ENCODE peak calls at places on chromosomes 4 and X, in nine cellular contexts. S is pancreas, L is suprapubic skin, J is right atrium auricular region, R is heart right ventricle, C is PC-3, O is bronchial epithelial cell, G is psoas muscle, E is thoracic aorta. V is an unnamed sample.
A peak's percentile ranks its signal among the peaks of the same experiment; 100 is the strongest.

GRCh38 chrX:16696956-16697355 is 15.5 kb downstream of the CTPS2 start:
- DNase-seq in R (no peak), G (no peak), L (no peak), C (no peak), S (no peak), O (no peak), J (no peak), E (no peak), V (no peak)

GRCh38 chr4:102524691-102525090 is 23.5 kb downstream of the NFKB1 start:
- DNase-seq in G (no peak), O (no peak), C (no peak), R (no peak), L (no peak), E (no peak), S (no peak), J (no peak), V (no peak)

GRCh38 chr4:102610007-102610406 is 108.8 kb downstream of the NFKB1 start:
- DNase-seq in C (peak; percentile 22), L (no peak), O (no peak), J (no peak), G (no peak), S (no peak), R (no peak), E (no peak), V (no peak)

GRCh38 chr4:147733614-147734344 is 1.9 kb downstream of the ARHGAP10 start:
- DNase-seq in J (no peak), L (no peak), O (peak; percentile 29), E (no peak), R (peak; percentile 59), S (no peak), C (peak; percentile 45), G (peak; percentile 68), V (no peak)

GRCh38 chr4:103719320-103720204 is at the start of gene TACR3:
- DNase-seq in S (peak; percentile 63), R (no peak), C (no peak), L (peak; percentile 28), G (peak; percentile 45), O (no peak), J (no peak), E (no peak), V (no peak)

GRCh38 chr4:8090312-8090711 is 68.3 kb downstream of the ABLIM2 start:
- DNase-seq in S (no peak), C (peak; percentile 90), R (peak; percentile 49), G (peak; percentile 44), L (no peak), J (no peak), O (peak; percentile 74), E (no peak), V (no peak)

GRCh38 chr4:111066887-111067286 is 444.0 kb upstream of the PITX2 start:
- DNase-seq in C (no peak), L (no peak), G (no peak), J (no peak), R (no peak), O (no peak), S (no peak), E (no peak), V (peak; percentile 34)

GRCh38 chr4:40205259-40206198 is 8.7 kb downstream of the RHOH start:
- DNase-seq in G (no peak), C (no peak), R (no peak), L (no peak), E (no peak), O (no peak), S (no peak), J (no peak), V (no peak)

GRCh38 chrX:131402124-131402811 is 113.2 kb upstream of the IGSF1 start:
- DNase-seq in C (no peak), R (no peak), E (no peak), O (no peak), G (no peak), J (no peak), L (no peak), S (no peak), V (no peak)

GRCh38 chrX:42079968-42080367 is 156.6 kb upstream of the CASK start:
- DNase-seq in R (no peak), E (no peak), C (no peak), S (no peak), O (no peak), J (no peak), G (no peak), L (no peak), V (no peak)

GRCh38 chr4:15149842-15150592 is 147.7 kb downstream of the CPEB2 start:
- DNase-seq in E (peak; percentile 39), O (peak; percentile 47), J (peak; percentile 85), R (peak; percentile 85), G (peak; percentile 84), S (peak; percentile 65), C (peak; percentile 72), L (peak; percentile 77), V (no peak)

GRCh38 chr4:113901994-113902787 is 77.3 kb downstream of the ARSJ start:
- DNase-seq in E (no peak), J (no peak), C (peak; percentile 23), R (no peak), O (peak; percentile 40), L (no peak), S (peak; percentile 84), G (no peak), V (peak; percentile 23)

GRCh38 chr4:186904104-186904503 is 180.4 kb upstream of the FAT1 start:
- DNase-seq in G (no peak), L (no peak), E (no peak), C (peak; percentile 71), S (no peak), O (peak; percentile 96), R (no peak), J (no peak), V (peak; percentile 55)

GRCh38 chr4:3391422-3391821 is 50.3 kb upstream of the HGFAC start:
- DNase-seq in C (no peak), R (no peak), J (no peak), L (no peak), E (no peak), G (no peak), O (no peak), S (no peak), V (no peak)
- H3K4me3 ChIP-seq in C (no peak overlapping the region), R (no peak overlapping the region), J (no peak overlapping the region), L (no peak overlapping the region), E (no peak overlapping the region), G (no peak overlapping the region), O (no peak overlapping the region), S (no peak overlapping the region), V (no peak overlapping the region)

GRCh38 chr4:153728660-153729059 is 31.2 kb downstream of the RNF175 start:
- DNase-seq in R (no peak), E (no peak), G (no peak), S (no peak), C (no peak), J (no peak), O (no peak), L (no peak), V (no peak)

GRCh38 chr4:153725811-153726154 is 34.0 kb downstream of the RNF175 start:
- DNase-seq in L (no peak), C (no peak), J (no peak), S (no peak), G (no peak), E (no peak), R (no peak), O (no peak), V (no peak)

GRCh38 chr4:153725070-153725810 is 34.6 kb downstream of the RNF175 start:
- DNase-seq in O (no peak), E (no peak), J (no peak), L (no peak), R (no peak), G (no peak), C (no peak), S (no peak), V (no peak)

GRCh38 chr4:153729901-153730300 is 29.9 kb downstream of the RNF175 start:
- DNase-seq in E (no peak), O (no peak), C (no peak), J (no peak), R (no peak), S (no peak), G (no peak), L (no peak), V (no peak)

DNA sequence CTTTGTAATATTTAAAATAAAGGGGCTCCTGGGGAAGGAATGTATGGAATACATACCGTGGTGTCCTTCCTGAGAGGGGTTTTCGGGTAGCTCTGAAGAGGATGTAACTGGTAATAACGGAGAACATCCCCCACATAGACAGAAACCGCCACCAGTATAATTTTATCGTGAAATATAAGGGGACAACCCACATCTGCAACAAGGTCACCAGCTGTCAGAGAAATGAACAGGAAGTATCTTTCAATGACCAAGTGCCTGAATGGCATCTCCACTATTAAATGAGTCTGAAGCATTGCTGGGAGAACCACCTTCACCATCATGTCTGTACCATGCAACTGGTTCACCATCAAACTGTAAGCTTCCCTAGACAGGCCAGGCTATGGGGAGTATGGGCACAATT is 31.7 kb downstream of the RNF175 start:
- DNase-seq in L (no peak), C (no peak), J (no peak), R (no peak), S (no peak), G (no peak), O (no peak), E (no peak), V (no peak)
- TF ChIP-seq CTCF in L (no peak), C (no peak), J (no peak), R (no peak), S (no peak), G (no peak), O (no peak), E (no peak), V (no peak)

DNA sequence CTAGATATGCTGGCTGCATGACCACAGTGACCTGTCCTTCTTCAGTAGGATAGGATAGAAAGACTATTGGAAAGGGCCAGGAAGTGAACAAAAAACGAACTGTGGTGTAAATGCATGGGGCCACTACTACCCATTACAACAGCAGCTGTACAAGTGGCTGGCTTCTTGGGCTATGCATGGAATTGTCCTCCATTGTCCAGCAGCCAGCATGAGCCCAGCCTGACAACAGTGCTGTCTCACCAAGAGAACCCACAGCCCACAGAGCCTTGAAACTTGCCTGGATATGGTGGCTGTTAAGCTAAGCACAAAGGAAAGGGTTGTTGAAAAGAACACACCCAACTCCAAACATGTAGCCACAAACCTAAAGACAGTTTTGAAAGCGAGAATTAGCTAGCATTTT is 330.2 kb upstream of the F9 start:
- DNase-seq in J (no peak), E (no peak), G (no peak), C (no peak), S (no peak), O (no peak), R (no peak), L (no peak), V (no peak)
- H3K4me3 ChIP-seq in J (no peak overlapping the region), E (no peak overlapping the region), G (no peak overlapping the region), C (peak overlapping the region; percentile 23), S (no peak overlapping the region), O (no peak overlapping the region), R (no peak overlapping the region), L (no peak overlapping the region), V (no peak overlapping the region)

DNA sequence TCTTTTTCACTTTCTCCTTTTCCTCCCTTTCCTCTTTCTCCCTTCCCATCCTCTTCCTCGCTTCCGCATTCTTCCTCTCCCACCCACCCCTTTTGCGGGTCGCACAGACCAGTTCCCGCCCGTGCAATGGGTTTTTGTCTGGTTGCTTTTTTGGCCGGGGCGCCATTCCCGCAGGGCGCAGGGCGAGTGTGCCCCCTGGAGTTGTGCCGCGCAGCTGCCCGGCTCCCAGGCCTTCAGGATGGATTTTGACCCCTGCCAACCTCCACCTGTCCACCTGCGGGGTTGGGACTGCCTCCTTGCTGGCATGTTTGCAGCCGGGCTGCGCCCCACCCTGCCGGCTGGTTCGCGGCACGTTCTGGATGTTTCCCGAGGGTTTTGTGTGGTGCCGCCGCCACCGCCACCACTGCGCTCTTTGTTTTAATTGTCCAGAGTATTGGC is 578 bp upstream of the SEL1L3 start:
- DNase-seq in L (no peak), S (peak; percentile 89), G (no peak), O (no peak), E (no peak), C (peak; percentile 3), J (no peak), R (no peak), V (no peak)
- TF ChIP-seq CTCF in L (no peak), S (no peak), G (no peak), O (peak; percentile 40), E (no peak), C (peak; percentile 46), J (no peak), R (no peak), V (peak; percentile 59)

V was measured in kidney epithelial cell.